ENCODE peak calls at places on chromosomes 6 and 20, in four cellular contexts. R, L, A and T are unnamed samples.

GRCh38 chr6:167350731-167351655 is 26.1 kb downstream of the TTLL2 start:
- DNase-seq in R (peak; percentile 7), L (peak; percentile 76), A (no peak), T (peak; percentile 84)

GRCh38 chr6:122381494-122382083 is 17.9 kb upstream of the HSF2 start:
- DNase-seq in R (no peak), L (peak; percentile 67), A (peak; percentile 69), T (peak; percentile 79)

GRCh38 chr6:31441368-31442267 is 38.2 kb downstream of the MICA start:
- DNase-seq in R (peak; percentile 18), L (peak; percentile 50), A (peak; percentile 60), T (peak; percentile 88)

GRCh38 chr20:14951707-14952106 is 614.3 kb upstream of the FLRT3 start:
- DNase-seq in R (no peak), L (peak; percentile 73), A (peak; percentile 20), T (peak; percentile 33)

GRCh38 chr20:10322073-10323012 is 103.7 kb downstream of the SNAP25 start:
- DNase-seq in R (no peak), L (no peak), A (no peak), T (no peak)

GRCh38 chr6:113475392-113475791 is 381.8 kb upstream of the MARCKS start:
- DNase-seq in R (no peak), L (no peak), A (no peak), T (no peak)

GRCh38 chr6:106431405-106431804 is 70.9 kb downstream of the CRYBG1 start:
- DNase-seq in R (no peak), L (no peak), A (no peak), T (no peak)

GRCh38 chr6:89311853-89312531 is 3.1 kb downstream of the GABRR2 start:
- DNase-seq in R (no peak), L (no peak), A (peak; percentile 40), T (peak; percentile 48)

GRCh38 chr6:49570474-49571079 is 20.1 kb downstream of the C6orf141 start:
- DNase-seq in R (no peak), L (peak; percentile 48), A (peak; percentile 37), T (no peak)

GRCh38 chr6:95690328-95690727 is 113.0 kb downstream of the MANEA start:
- DNase-seq in R (no peak), L (no peak), A (no peak), T (no peak)

GRCh38 chr6:151370509-151371078 is 20.8 kb downstream of the ZBTB2 start:
- DNase-seq in R (no peak), L (peak; percentile 29), A (no peak), T (peak; percentile 59)

GRCh38 chr20:25247100-25247665 is 702 bp upstream of the PYGB start:
- DNase-seq in R (no peak), L (peak; percentile 84), A (peak; percentile 82), T (peak; percentile 62)

GRCh38 chr20:34516874-34517542 is 786 bp downstream of the DYNLRB1 start:
- DNase-seq in R (no peak), L (no peak), A (no peak), T (no peak)

GRCh38 chr20:49766979-49767419 is 45.6 kb upstream of the SLC9A8 start:
- DNase-seq in R (no peak), L (peak; percentile 61), A (no peak), T (peak; percentile 31)

GRCh38 chr6:169702640-169703246 is 817 bp downstream of the C6orf120 start:
- DNase-seq in R (no peak), L (no peak), A (peak; percentile 36), T (peak; percentile 48)

GRCh38 chr6:25053875-25054371 is 118.2 kb upstream of the RIPOR2 start:
- DNase-seq in R (no peak), L (no peak), A (no peak), T (no peak)

GRCh38 chr6:43413002-43413401 is 14.3 kb upstream of the ABCC10 start:
- DNase-seq in R (no peak), L (no peak), A (no peak), T (no peak)
- TF ChIP-seq POLR2A in R (no peak), L (no peak), A (no peak), T (no peak)

GRCh38 chr6:135664527-135664926 is 167.0 kb upstream of the AHI1 start:
- DNase-seq in R (no peak), L (no peak), A (no peak), T (no peak)

GRCh38 chr6:135665935-135666334 is 168.4 kb upstream of the AHI1 start:
- DNase-seq in R (no peak), L (no peak), A (no peak), T (no peak)

GRCh38 chr6:135673671-135674309 is 176.2 kb upstream of the AHI1 start:
- DNase-seq in R (no peak), L (no peak), A (no peak), T (no peak)

GRCh38 chr6:135672256-135672655 is 174.7 kb upstream of the AHI1 start:
- DNase-seq in R (no peak), L (no peak), A (no peak), T (no peak)

GRCh38 chr6:135667694-135668455 is 170.3 kb upstream of the AHI1 start:
- DNase-seq in R (no peak), L (peak; percentile 4), A (no peak), T (no peak)
- H3K27ac ChIP-seq in R (no peak overlapping the region), L (peak overlapping the region; percentile 58), A (no peak overlapping the region), T (no peak overlapping the region)

DNA sequence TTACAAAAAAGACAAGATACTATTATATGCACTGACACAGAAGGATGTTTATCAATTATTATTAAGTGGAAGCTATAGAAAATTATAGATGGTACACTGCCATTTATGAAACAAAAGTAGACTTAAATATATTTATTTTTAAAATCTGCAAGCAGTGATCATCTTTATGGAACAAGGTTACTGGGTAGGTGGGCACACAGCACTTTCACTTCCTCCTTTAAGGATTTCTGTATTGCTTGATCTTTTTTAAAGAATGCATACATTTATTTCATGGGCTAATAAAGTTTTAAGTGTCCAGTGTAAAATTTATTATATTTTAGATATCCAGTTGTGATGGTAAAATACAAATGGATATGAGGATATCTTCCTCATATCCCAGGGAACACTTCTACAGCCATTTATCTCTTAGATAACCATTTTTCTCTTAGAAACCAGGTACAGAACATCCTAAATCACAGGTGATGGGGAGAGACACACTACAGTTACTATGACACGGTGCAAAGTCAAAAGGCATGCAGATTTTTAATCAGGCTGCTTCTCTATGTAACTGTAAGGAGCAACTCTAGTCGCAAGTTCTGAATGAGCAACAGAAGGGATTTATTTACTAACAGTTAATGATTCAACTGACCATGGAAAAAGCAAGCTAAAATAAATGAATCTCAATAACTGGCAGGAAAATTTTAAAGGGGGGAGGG is 2.3 kb downstream of the FBXL4 start:
- DNase-seq in R (no peak), L (no peak), A (no peak), T (no peak)
- H3K4me3 ChIP-seq in R (no peak overlapping the region), L (peak overlapping the region; percentile 9), A (peak overlapping the region; percentile 87), T (no peak overlapping the region)

DNA sequence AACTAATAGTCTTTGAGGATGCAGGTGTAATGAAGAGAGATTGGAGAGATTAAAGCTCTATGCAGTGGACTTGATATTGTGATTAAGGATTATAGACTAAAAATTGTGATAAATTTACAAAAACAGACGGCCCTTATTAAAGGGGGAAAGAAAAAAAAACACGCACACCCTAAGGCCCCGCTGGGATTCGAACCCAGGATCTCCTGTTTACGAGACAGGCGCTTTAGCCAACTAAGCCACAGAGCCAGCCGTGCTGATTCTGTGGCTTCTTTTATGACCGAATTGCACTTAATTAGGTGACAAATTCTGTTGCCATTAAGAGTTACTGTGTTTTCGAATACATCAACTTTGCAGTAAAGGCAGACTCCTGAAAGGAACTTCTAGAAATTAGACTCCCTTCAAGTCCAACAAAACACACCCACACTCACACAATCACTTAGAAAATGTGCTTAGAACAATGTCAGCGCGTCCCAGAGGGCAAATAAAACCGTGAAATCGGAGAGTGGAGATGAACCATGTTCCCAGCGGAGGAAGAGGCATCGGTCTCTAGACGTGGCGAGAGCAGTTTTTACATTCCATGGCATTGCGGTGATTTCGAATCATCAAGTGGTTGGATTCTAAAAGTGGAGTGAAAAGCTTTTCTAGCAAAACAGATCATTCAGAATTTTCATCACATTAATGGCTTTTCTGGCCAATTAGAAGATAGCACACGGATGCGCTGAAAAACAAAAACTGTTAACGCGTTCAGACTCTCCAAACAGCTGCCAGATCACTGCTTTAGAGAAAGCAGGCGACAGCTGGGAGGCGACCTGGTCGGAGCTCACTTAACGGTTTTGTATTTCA is 122.6 kb downstream of the GPX5 start:
- DNase-seq in R (no peak), L (peak; percentile 79), A (peak; percentile 81), T (peak; percentile 59)
- TF ChIP-seq POLR2A in R (no peak), L (no peak), A (no peak), T (no peak)

DNA sequence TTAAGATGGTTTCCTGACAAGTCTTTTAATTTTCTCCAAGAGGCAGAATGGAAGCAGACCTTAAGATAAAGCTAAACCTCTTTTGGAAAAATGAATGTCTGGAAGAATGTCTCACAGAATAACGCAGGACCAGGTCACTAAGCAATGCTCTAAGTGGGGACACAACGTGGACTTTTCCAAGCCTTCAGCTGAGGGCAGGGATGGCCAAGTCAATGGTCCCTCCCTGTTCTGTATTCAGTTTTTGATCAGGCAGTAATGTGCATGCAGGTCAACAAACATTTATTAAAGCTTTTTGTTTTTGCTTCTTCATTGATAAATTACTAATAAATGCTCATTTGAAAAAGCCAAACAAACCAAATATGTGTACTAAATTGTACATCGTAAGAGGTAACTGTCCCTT is 2.0 kb upstream of the RNF182 start:
- DNase-seq in R (no peak), L (no peak), A (no peak), T (no peak)
- H3K27ac ChIP-seq in R (no peak overlapping the region), L (no peak overlapping the region), A (no peak overlapping the region), T (no peak overlapping the region)

GRCh38 chr6:3258720-3259490 is at the start of gene PSMG4:
- DNase-seq in R (peak; percentile 56), L (peak; percentile 84), A (peak; percentile 84), T (peak; percentile 95)

GRCh38 chr6:3260772-3261517 is 2.2 kb downstream of the PSMG4 start:
- DNase-seq in R (no peak), L (no peak), A (no peak), T (no peak)

GRCh38 chr6:3260296-3260695 is 1.5 kb downstream of the PSMG4 start:
- DNase-seq in R (no peak), L (no peak), A (no peak), T (no peak)

GRCh38 chr6:3259491-3259958 is 778 bp downstream of the PSMG4 start:
- DNase-seq in R (no peak), L (peak; percentile 40), A (peak; percentile 36), T (peak; percentile 73)

GRCh38 chr6:3258201-3258600 is 546 bp upstream of the PSMG4 start:
- DNase-seq in R (no peak), L (no peak), A (no peak), T (no peak)
- H3K4me3 ChIP-seq in R (peak overlapping the region; percentile 65), L (peak overlapping the region; percentile 92), A (peak overlapping the region; percentile 38), T (no peak overlapping the region)

GRCh38 chr6:21601932-21602390 is 8.4 kb downstream of the SOX4 start:
- DNase-seq in R (no peak), L (no peak), A (no peak), T (no peak)
- TF ChIP-seq POLR2A in R (no peak), L (no peak), A (no peak), T (no peak)

GRCh38 chr20:62223571-62223970 is 3.5 kb upstream of the HRH3 start:
- DNase-seq in R (no peak), L (no peak), A (no peak), T (no peak)
- H3K27ac ChIP-seq in R (no peak overlapping the region), L (no peak overlapping the region), A (no peak overlapping the region), T (no peak overlapping the region)

GRCh38 chr20:59835448-59836395 is 97.7 kb downstream of the SYCP2 start:
- DNase-seq in R (no peak), L (no peak), A (no peak), T (peak; percentile 67)
- H3K4me3 ChIP-seq in R (no peak overlapping the region), L (no peak overlapping the region), A (no peak overlapping the region), T (no peak overlapping the region)